ENCODE peak calls at places on chromosomes 13 and 19, in four cellular contexts. X, R, G and C are unnamed samples.

GRCh38 chr13:113579686-113580085 is 4.9 kb upstream of the TFDP1 start:
- DNase-seq in G (no peak), X (no peak), R (no peak), C (no peak)

GRCh38 chr13:56166864-56167263 is 973.9 kb upstream of the PRR20A start:
- DNase-seq in R (no peak), X (no peak), G (no peak), C (no peak)

GRCh38 chr13:69306766-69307165 is 800.9 kb upstream of the ATXN8OS start:
- DNase-seq in X (no peak), R (no peak), G (no peak), C (no peak)

GRCh38 chr19:12745166-12745897 is 6.3 kb upstream of the BEST2 start:
- DNase-seq in G (no peak), X (no peak), R (no peak), C (no peak)

GRCh38 chr19:4692275-4693077 is 22.3 kb upstream of the MYDGF start:
- DNase-seq in G (no peak), X (no peak), R (no peak), C (no peak)

GRCh38 chr13:73325351-73326214 is 266.8 kb downstream of the KLF5 start:
- DNase-seq in R (no peak), G (peak), X (no peak), C (no peak)

GRCh38 chr13:25806304-25806974 is 245.4 kb downstream of the SHISA2 start:
- DNase-seq in R (no peak), G (no peak), X (no peak), C (no peak)

GRCh38 chr13:19622189-19622588 is 11.3 kb upstream of the MPHOSPH8 start:
- DNase-seq in R (no peak), X (no peak), G (no peak), C (no peak)

GRCh38 chr13:49086711-49087110 is 111.0 kb downstream of the FNDC3A start:
- DNase-seq in G (peak), X (no peak), R (no peak), C (no peak)

GRCh38 chr13:51519839-51520238 is 64.4 kb upstream of the WDFY2 start:
- DNase-seq in X (no peak), G (no peak), R (no peak), C (no peak)

GRCh38 chr13:55948175-55948574 is 1192.5 kb upstream of the PRR20A start:
- DNase-seq in G (no peak), R (no peak), X (no peak), C (no peak)

GRCh38 chr19:14022469-14022868 is 5.5 kb upstream of the RLN3 start:
- DNase-seq in R (no peak), X (no peak), G (no peak), C (no peak)

GRCh38 chr19:14019100-14019499 is 8.8 kb upstream of the RLN3 start:
- DNase-seq in X (no peak), R (no peak), G (no peak), C (no peak)

GRCh38 chr19:14021474-14021873 is 6.5 kb upstream of the RLN3 start:
- DNase-seq in G (no peak), X (no peak), R (no peak), C (no peak)

GRCh38 chr19:14027856-14028450 is at the start of gene RLN3:
- DNase-seq in R (no peak), G (no peak), X (no peak), C (no peak)

DNA sequence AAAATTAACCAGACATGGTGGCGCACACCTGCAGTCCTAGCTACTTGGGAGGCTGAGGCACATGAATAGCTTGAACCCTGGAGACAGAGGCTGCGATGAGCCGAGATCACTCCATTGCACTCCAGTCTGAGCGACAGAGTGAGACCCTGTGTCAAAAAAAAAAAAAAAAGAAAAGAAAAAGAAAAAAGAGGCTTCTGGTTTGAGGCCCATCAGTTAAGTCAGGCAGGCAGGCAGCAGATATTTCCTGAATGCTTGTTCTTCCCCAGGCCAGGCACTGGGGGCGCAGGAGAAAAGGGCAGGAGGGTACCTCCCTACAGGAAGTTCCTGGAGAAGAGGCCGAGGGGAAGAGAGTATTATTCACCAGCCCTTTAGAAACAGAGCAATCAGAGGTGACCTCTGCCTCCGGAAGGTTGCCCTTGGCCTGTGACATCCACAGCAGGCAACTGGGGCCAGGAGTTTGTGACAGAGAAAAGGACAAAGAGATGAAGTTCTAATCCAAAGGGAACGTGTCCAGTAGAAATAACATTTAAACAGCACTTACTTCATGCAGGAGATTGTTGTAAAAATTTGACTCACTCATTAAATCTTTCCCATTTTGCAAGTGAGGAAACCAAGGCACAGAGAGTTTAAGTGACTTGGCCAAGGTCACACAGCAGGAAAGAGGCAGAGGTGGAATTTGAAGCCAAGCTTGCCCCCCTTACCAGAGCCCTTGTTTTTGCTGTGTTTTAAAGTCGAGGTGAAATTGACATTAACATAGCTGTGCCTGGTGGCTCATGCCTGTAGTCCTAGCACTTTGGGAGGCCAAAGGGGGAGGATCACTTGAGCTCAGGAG is 4.3 kb upstream of the RLN3 start:
- DNase-seq in R (no peak), G (peak), X (no peak), C (no peak)
- TF ChIP-seq CTCF in R (no peak), G (peak), X (peak), C (no peak)

GRCh38 chr13:38899581-38899980 is 91.0 kb downstream of the STOML3 start:
- DNase-seq in X (no peak), R (no peak), G (no peak), C (no peak)

GRCh38 chr13:38902551-38902950 is 88.1 kb downstream of the STOML3 start:
- DNase-seq in R (no peak), X (no peak), G (peak), C (no peak)

GRCh38 chr13:38898481-38898880 is 92.2 kb downstream of the STOML3 start:
- DNase-seq in R (no peak), X (no peak), G (no peak), C (no peak)

GRCh38 chr13:38897521-38897920 is 93.1 kb downstream of the STOML3 start:
- DNase-seq in X (no peak), G (no peak), R (no peak), C (no peak)

GRCh38 chr13:38900188-38900587 is 90.4 kb downstream of the STOML3 start:
- DNase-seq in X (no peak), G (no peak), R (no peak), C (no peak)
- TF ChIP-seq CTCF in X (no peak), G (no peak), R (no peak), C (no peak)

GRCh38 chr13:36764957-36765356 is 54.1 kb upstream of the RFXAP start:
- DNase-seq in R (no peak), X (no peak), G (no peak), C (no peak)
- TF ChIP-seq CTCF in R (no peak), X (no peak), G (no peak), C (no peak)

GRCh38 chr19:17836530-17836929 is 11.3 kb downstream of the JAK3 start:
- DNase-seq in R (no peak), G (no peak), X (no peak), C (no peak)

GRCh38 chr19:17835182-17836006 is 12.4 kb downstream of the JAK3 start:
- DNase-seq in X (no peak), R (no peak), G (no peak), C (no peak)

GRCh38 chr19:17832443-17833208 is 11.3 kb upstream of the INSL3 start:
- DNase-seq in R (no peak), X (no peak), G (no peak), C (no peak)

GRCh38 chr19:17831419-17831888 is 10.1 kb upstream of the INSL3 start:
- DNase-seq in X (no peak), R (no peak), G (no peak), C (no peak)

DNA sequence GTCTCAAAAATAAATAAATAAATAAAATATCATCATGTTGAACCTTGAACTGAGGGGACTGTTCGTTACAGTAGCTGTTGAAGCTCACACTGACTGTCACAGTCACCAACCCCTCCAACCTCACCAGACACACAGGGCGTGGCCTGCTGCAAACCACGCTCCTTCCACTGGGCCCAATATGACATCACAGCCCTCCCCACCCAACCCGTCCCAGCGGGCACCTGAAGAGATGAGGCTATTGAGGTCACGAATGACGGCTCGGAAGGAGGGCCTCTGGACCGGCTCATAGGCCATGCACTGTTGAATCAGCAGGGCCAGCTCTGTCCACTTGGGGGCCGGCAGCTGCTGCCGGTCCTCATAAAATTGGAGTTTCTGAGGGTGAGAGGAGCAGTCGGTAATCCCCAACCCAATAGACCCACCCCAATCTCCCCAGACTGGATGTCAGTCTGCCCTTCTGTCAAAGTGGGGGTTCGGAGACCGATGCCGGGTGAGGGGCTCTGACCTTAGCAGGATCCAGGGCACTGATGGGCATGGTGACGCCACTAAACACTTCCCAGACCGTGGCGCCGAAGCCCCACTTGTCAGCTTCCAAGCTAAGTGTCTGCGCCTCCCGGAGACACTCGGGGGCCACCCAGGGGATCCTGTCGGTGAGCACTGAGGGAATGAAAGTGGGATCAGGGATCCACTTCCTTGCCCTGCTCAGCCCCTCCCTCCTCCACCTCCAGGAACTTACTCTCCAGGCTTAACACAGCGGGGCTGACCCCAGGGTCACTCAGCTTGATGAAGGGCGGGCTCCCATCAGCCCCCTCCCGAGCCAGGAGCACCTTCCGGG is 13.2 kb downstream of the JAK3 start:
- DNase-seq in X (no peak), G (no peak), R (no peak), C (no peak)
- TF ChIP-seq CTCF in X (no peak), G (no peak), R (no peak), C (no peak)

GRCh38 chr13:27461940-27462584 is 11.7 kb upstream of the MTIF3 start:
- DNase-seq in G (no peak), R (no peak), X (no peak), C (no peak)
- TF ChIP-seq CTCF in G (no peak), R (no peak), X (no peak), C (no peak)

DNA sequence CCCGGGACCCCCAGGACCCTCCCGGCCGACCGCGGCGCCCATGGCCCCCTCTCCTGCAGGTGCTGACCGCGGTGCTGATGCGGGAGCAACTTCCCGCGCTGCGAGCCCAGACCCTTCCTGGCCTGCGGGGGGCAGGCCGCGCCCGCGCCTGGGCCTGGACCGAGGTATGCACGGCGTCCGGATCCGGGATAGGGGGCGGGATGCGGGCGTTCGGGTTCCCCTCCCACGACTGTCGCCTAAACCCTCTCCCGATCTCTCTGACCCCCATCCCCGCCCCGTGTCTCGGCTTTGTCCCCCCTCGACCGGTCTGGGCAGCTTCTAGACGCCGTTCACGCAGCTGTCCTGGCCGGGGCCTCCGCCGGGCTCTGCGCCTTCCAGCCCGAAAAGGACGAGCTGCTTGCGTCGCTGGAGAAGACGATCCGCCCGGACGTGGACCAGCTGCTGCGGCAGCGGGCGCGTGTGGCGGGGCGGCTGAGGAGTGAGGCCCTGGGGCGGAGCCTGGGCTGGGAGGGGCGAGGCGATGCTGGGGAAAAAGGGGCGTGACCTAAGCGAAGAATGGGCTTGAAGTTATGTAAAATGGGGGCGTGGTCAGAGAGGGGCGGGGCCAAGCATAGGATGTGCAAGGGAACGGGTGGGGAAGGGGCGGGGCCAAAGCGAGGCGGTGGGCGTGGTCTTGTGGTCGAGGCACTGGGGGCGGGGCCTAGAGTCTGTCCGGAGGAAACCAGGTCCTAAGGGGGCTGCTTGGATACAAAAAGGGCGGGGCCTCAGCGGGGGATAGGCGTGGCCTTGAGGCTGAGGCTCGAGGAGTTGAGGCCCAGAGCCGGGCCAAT is 15.9 kb upstream of the COLGALT1 start:
- DNase-seq in R (peak), G (peak), X (peak), C (peak)
- TF ChIP-seq CTCF in R (peak), G (peak), X (no peak), C (no peak)

GRCh38 chr19:38385057-38385803 is 2.6 kb downstream of the GGN start:
- DNase-seq in R (no peak), X (no peak), G (no peak), C (no peak)

GRCh38 chr19:38383184-38383583 is 4.7 kb downstream of the GGN start:
- DNase-seq in G (no peak), R (no peak), X (no peak), C (no peak)

GRCh38 chr19:38383743-38384142 is 4.1 kb downstream of the GGN start:
- DNase-seq in X (no peak), G (no peak), R (no peak), C (no peak)

GRCh38 chr19:38385804-38386257 is 2.0 kb downstream of the GGN start:
- DNase-seq in X (no peak), G (no peak), R (no peak), C (peak)

GRCh38 chr19:38384209-38385027 is 3.4 kb downstream of the GGN start:
- DNase-seq in G (no peak), X (no peak), R (no peak), C (no peak)
- TF ChIP-seq CTCF in G (no peak), X (no peak), R (no peak), C (no peak)